ENCODE peak calls at places on chromosomes 1 and 21, in eight cellular contexts. Q, K, S, D, F, Z, O and C are unnamed samples.

GRCh38 chr21:41761211-41762181 is 5.4 kb downstream of the RIPK4 start:
- DNase-seq in Q (no peak), F (no peak), O (no peak), Z (no peak), K (no peak), S (no peak), D (no peak), C (no peak)

GRCh38 chr1:5753431-5754078 is 238.7 kb downstream of the NPHP4 start:
- DNase-seq in S (no peak), F (no peak), Z (no peak), O (no peak), D (no peak), K (no peak), Q (no peak), C (no peak)

GRCh38 chr21:44702973-44703730 is 6.2 kb downstream of the KRTAP10-12 start:
- DNase-seq in Z (no peak), K (no peak), D (no peak), S (no peak), Q (no peak), O (no peak), F (peak), C (peak)

GRCh38 chr1:33724348-33724747 is 139.5 kb upstream of the HMGB4 start:
- DNase-seq in Q (no peak), S (no peak), Z (no peak), O (no peak), F (no peak), D (no peak), K (no peak), C (no peak)

GRCh38 chr21:34936874-34937563 is 112.1 kb downstream of the RUNX1 start:
- DNase-seq in O (no peak), F (no peak), D (no peak), S (no peak), Q (no peak), Z (no peak), K (no peak), C (peak)

GRCh38 chr1:1272341-1273151 is 1.1 kb downstream of the UBE2J2 start:
- DNase-seq in Z (no peak), K (no peak), F (no peak), S (no peak), O (no peak), Q (no peak), D (peak), C (peak)

GRCh38 chr1:59972216-59972924 is 45.8 kb upstream of the CYP2J2 start:
- DNase-seq in O (no peak), D (no peak), F (no peak), Q (no peak), Z (no peak), K (no peak), S (peak), C (peak)

GRCh38 chr1:221575605-221576004 is 166.3 kb downstream of the DUSP10 start:
- DNase-seq in F (no peak), Z (no peak), D (no peak), O (no peak), S (no peak), Q (no peak), K (no peak), C (no peak)

GRCh38 chr1:64212023-64212422 is 8.6 kb downstream of the UBE2U start:
- DNase-seq in Q (no peak), K (no peak), S (peak), O (no peak), F (no peak), D (no peak), Z (no peak), C (no peak)

GRCh38 chr1:240417317-240417716 is 194.6 kb downstream of the GREM2 start:
- DNase-seq in O (no peak), F (no peak), Q (no peak), S (peak), Z (no peak), D (no peak), K (no peak), C (no peak)

GRCh38 chr1:229716064-229716463 is 90.0 kb downstream of the URB2 start:
- DNase-seq in O (no peak), F (no peak), Q (no peak), Z (no peak), K (no peak), S (no peak), D (no peak), C (no peak)

GRCh38 chr1:23100074-23100748 is 68.4 kb downstream of the LUZP1 start:
- DNase-seq in S (peak), Q (no peak), Z (no peak), F (peak), D (peak), O (no peak), K (no peak), C (no peak)

GRCh38 chr1:20255666-20256065 is 35.0 kb upstream of the VWA5B1 start:
- DNase-seq in O (no peak), Q (no peak), F (no peak), K (no peak), D (peak), Z (no peak), S (peak), C (no peak)

GRCh38 chr21:35754583-35754982 is 305.7 kb downstream of the SETD4 start:
- DNase-seq in K (no peak), Z (no peak), F (no peak), D (no peak), Q (no peak), S (no peak), O (no peak), C (no peak)